ENCODE peak calls at places on chromosomes 12 and 14, in six cellular contexts. F, V, W, T, O and S are unnamed samples.

GRCh38 chr12:97148941-97149559 is 242.0 kb downstream of the NEDD1 start:
- DNase-seq in F (peak), V (peak), W (peak), T (no peak), O (peak), S (peak)

GRCh38 chr12:22856120-22856699 is 231.2 kb downstream of the ETNK1 start:
- DNase-seq in F (peak), V (no peak), W (peak), T (no peak), O (peak), S (no peak)

GRCh38 chr12:108787539-108787938 is 56.2 kb upstream of the CORO1C start:
- DNase-seq in F (no peak), V (no peak), W (no peak), T (no peak), O (no peak), S (no peak)

GRCh38 chr14:72154645-72155378 is 222.6 kb downstream of the RGS6 start:
- DNase-seq in F (no peak), V (no peak), W (no peak), T (no peak), O (no peak), S (no peak)

GRCh38 chr12:82708056-82708455 is 21.4 kb downstream of the TMTC2 start:
- DNase-seq in F (no peak), V (no peak), W (no peak), T (no peak), O (no peak), S (no peak)

GRCh38 chr12:108629824-108630476 is 3.7 kb downstream of the SELPLG start:
- DNase-seq in F (no peak), V (no peak), W (peak), T (no peak), O (peak), S (no peak)

GRCh38 chr14:35331605-35332516 is 39.7 kb downstream of the PSMA6 start:
- DNase-seq in F (peak), V (no peak), W (peak), T (no peak), O (peak), S (no peak)

GRCh38 chr12:117563007-117563406 is 201.6 kb upstream of the NOS1 start:
- DNase-seq in F (no peak), V (no peak), W (no peak), T (no peak), O (no peak), S (no peak)

GRCh38 chr12:52401926-52402325 is 4.2 kb downstream of the KRT82 start:
- DNase-seq in F (no peak), V (no peak), W (no peak), T (no peak), O (no peak), S (no peak)

GRCh38 chr14:33567003-33567735 is 383.7 kb downstream of the EGLN3 start:
- DNase-seq in F (no peak), V (no peak), W (peak), T (no peak), O (no peak), S (no peak)

GRCh38 chr14:24329736-24330135 is 5.1 kb downstream of the ADCY4 start:
- DNase-seq in F (no peak), V (no peak), W (no peak), T (no peak), O (no peak), S (no peak)

GRCh38 chr12:94872671-94873367 is 130.7 kb downstream of the NDUFA12 start:
- DNase-seq in F (no peak), V (no peak), W (no peak), T (no peak), O (no peak), S (no peak)

GRCh38 chr12:6764011-6764828 is 1.9 kb upstream of the PTMS start:
- DNase-seq in F (peak), V (peak), W (peak), T (peak), O (peak), S (peak)
- H3K9ac ChIP-seq in F (peak), V (no peak), W (peak), T (peak), O (peak), S (peak)

GRCh38 chr14:75646762-75647161 is 13.9 kb downstream of the ERG28 start:
- DNase-seq in F (no peak), V (no peak), W (peak), T (no peak), O (no peak), S (no peak)

GRCh38 chr14:75649337-75649736 is 11.3 kb downstream of the ERG28 start:
- DNase-seq in F (no peak), V (no peak), W (no peak), T (no peak), O (no peak), S (no peak)

GRCh38 chr14:75647650-75648049 is 13.0 kb downstream of the ERG28 start:
- DNase-seq in F (no peak), V (no peak), W (no peak), T (no peak), O (no peak), S (no peak)

GRCh38 chr14:75649773-75650172 is 10.9 kb downstream of the ERG28 start:
- DNase-seq in F (no peak), V (no peak), W (no peak), T (no peak), O (no peak), S (no peak)

DNA sequence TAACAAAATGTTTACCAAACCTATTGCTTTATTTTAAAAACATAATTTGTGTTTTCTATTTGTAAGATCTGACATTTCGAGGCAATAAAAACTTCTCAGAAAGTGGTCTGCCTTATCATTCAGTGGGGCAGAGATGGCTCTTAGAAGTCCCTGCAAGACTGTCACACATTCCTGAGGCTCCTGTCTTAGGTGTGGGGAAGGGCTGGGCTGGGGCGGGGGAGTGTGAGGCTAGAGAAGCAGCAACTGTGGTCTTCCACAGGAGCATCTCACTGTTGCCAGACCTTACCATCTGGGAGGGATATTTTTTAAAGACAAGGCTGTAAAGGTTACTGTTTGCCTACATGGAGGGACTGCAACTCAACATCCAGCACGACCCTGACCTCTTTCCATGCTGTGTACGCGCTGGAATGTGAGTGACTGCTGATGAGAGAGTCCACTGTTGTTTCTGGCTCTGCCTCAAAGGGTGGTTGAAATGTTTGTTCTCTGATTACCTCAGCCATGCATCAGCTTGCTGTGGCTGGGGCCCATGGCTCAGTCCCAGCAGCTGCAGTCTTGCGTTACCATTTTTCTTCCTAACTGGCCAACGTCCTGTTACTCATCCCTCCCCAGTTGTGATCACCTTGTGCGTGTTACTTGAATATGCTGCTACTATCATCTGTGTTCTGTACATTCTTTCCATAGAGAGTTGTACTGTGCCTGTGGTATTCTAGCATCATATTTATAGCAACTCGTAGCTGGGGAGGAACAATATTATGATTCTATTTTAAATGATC is 12.4 kb downstream of the ERG28 start:
- DNase-seq in F (peak), V (no peak), W (peak), T (no peak), O (no peak), S (no peak)
- TF ChIP-seq ZNF274 in F (no peak), V (no peak), W (no peak), T (no peak), O (no peak), S (no peak)

GRCh38 chr14:104722938-104723650 is 935 bp upstream of the ADSS1 start:
- DNase-seq in F (no peak), V (no peak), W (no peak), T (no peak), O (peak), S (no peak)
- H3K4me3 ChIP-seq in F (peak), V (no peak), W (peak), T (no peak), O (peak), S (no peak)

GRCh38 chr14:100165825-100166520 is 6.5 kb upstream of the DEGS2 start:
- DNase-seq in F (no peak), V (no peak), W (no peak), T (no peak), O (peak), S (no peak)
- H3K9ac ChIP-seq in F (no peak), V (no peak), W (peak), T (no peak), O (peak), S (no peak)

DNA sequence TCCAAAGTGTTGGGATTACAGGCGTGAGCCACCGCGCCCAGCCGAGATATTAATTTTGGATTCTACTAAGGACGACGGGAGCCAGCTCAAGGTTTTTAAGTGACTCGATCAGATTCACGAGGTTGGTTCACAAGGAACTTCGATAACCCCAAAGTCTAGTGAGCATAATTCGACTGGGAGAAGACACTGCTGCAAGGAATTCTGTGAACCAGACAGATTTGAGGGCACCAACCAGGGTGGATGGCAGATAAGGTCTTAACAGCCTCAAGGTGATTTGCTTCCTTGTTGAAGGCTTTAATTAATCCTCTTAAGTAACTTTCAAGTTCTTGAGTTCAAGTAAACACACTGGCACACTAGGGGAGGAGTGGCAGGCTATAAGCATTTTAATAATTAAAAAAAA is 1.1 kb upstream of the KLHDC2 start:
- DNase-seq in F (no peak), V (no peak), W (no peak), T (no peak), O (no peak), S (no peak)
- TF ChIP-seq ZNF274 in F (no peak), V (no peak), W (no peak), T (no peak), O (no peak), S (no peak)

GRCh38 chr14:55845963-55846851 is 266.2 kb downstream of the KTN1 start:
- DNase-seq in F (no peak), V (no peak), W (peak), T (no peak), O (peak), S (no peak)

GRCh38 chr14:55849833-55850232 is 268.4 kb upstream of the PELI2 start:
- DNase-seq in F (no peak), V (no peak), W (no peak), T (no peak), O (no peak), S (no peak)

GRCh38 chr14:55847766-55848165 is 267.8 kb downstream of the KTN1 start:
- DNase-seq in F (no peak), V (no peak), W (no peak), T (no peak), O (no peak), S (no peak)

GRCh38 chr14:55848964-55849363 is 269.0 kb downstream of the KTN1 start:
- DNase-seq in F (no peak), V (no peak), W (no peak), T (no peak), O (no peak), S (no peak)

DNA sequence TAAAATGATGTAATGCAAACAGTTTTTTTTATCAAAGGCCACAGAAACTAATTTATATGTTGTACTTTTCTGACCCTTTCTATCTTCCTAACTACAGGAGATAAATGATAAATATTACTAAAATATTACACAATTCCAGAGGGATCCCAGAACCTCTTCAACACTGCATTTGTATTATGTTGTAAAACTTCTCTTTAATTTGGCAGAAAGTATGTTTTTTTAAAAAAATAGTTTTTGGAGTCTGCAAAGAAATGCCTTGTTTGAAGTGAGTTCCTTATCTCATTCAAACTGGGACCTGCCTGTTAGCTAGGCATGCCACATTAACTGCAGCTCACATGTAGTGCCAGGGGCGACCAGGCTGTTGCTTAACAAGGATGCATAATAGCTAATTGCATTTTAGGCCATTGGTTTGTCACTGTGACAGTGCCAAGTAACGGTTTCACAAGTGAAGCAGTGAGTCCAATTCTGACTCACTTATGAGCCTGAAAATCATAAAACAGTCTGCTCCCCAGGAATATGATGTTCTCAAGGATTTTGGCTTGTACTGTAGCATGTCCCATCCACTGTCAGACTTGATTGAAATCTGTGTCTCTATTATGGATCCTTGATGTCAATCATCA is 267.0 kb downstream of the KTN1 start:
- DNase-seq in F (no peak), V (no peak), W (no peak), T (no peak), O (no peak), S (no peak)
- H3K4me3 ChIP-seq in F (no peak), V (no peak), W (no peak), T (no peak), O (no peak), S (no peak)